ENCODE peak calls at places on chromosomes 16 and 17, in four cellular contexts. One of them, this sample, is unnamed.

GRCh38 chr17:6231886-6232767 is 161.9 kb downstream of the WSCD1 start:
- DNase-seq in GM12878: no peak
- DNase-seq in HCT116: no peak
- DNase-seq in MM.1S: no peak
- DNase-seq in this sample: peak

GRCh38 chr17:45171338-45172231 is 9.9 kb downstream of the HEXIM2 start:
- DNase-seq in GM12878: no peak
- DNase-seq in MM.1S: no peak
- DNase-seq in HCT116: no peak
- DNase-seq in this sample: peak

GRCh38 chr17:68200689-68201424 is 47.0 kb upstream of the AMZ2 start:
- DNase-seq in MM.1S: peak
- DNase-seq in HCT116: peak
- DNase-seq in GM12878: no peak
- DNase-seq in this sample: peak

GRCh38 chr17:8740486-8740885 is 4.2 kb downstream of the CCDC42 start:
- DNase-seq in MM.1S: peak
- DNase-seq in HCT116: no peak
- DNase-seq in GM12878: no peak
- DNase-seq in this sample: peak

GRCh38 chr17:11627301-11627700 is 29.0 kb downstream of the DNAH9 start:
- DNase-seq in GM12878: no peak
- DNase-seq in MM.1S: no peak
- DNase-seq in HCT116: no peak
- DNase-seq in this sample: no peak

GRCh38 chr16:64590516-64590915 is 531.3 kb downstream of the CDH11 start:
- DNase-seq in GM12878: no peak
- DNase-seq in MM.1S: no peak
- DNase-seq in HCT116: no peak
- DNase-seq in this sample: no peak

GRCh38 chr16:70428178-70428998 is 10.5 kb downstream of the ST3GAL2 start:
- DNase-seq in GM12878: peak
- DNase-seq in MM.1S: peak
- DNase-seq in HCT116: peak
- DNase-seq in this sample: peak

GRCh38 chr17:73722163-73722562 is 77.9 kb upstream of the SDK2 start:
- DNase-seq in MM.1S: no peak
- DNase-seq in HCT116: no peak
- DNase-seq in GM12878: no peak
- DNase-seq in this sample: peak

GRCh38 chr17:44976198-44976597 is 8.1 kb upstream of the C1QL1 start:
- DNase-seq in GM12878: no peak
- DNase-seq in MM.1S: no peak
- DNase-seq in HCT116: no peak
- DNase-seq in this sample: no peak

GRCh38 chr16:9258423-9259051 is 167.1 kb downstream of the HAPSTR1 start:
- DNase-seq in MM.1S: peak
- DNase-seq in GM12878: no peak
- DNase-seq in HCT116: peak
- DNase-seq in this sample: peak

GRCh38 chr16:67246081-67246944 is 968 bp downstream of the FHOD1 start:
- DNase-seq in HCT116: peak
- DNase-seq in MM.1S: peak
- DNase-seq in GM12878: no peak
- DNase-seq in this sample: peak

GRCh38 chr16:83475108-83475507 is 332.7 kb upstream of the HSBP1 start:
- DNase-seq in MM.1S: no peak
- DNase-seq in HCT116: no peak
- DNase-seq in GM12878: no peak
- DNase-seq in this sample: no peak

GRCh38 chr17:83015511-83015910 is 63.9 kb upstream of the METRNL start:
- DNase-seq in MM.1S: no peak
- DNase-seq in HCT116: no peak
- DNase-seq in GM12878: no peak
- DNase-seq in this sample: no peak

GRCh38 chr16:4372315-4372577 is 598 bp downstream of the VASN start:
- DNase-seq in MM.1S: no peak
- DNase-seq in HCT116: no peak
- DNase-seq in GM12878: no peak
- DNase-seq in this sample: no peak

GRCh38 chr17:77233635-77234334 is 93.0 kb downstream of the SEC14L1 start:
- DNase-seq in HCT116: no peak
- DNase-seq in GM12878: peak
- DNase-seq in MM.1S: peak
- DNase-seq in this sample: peak

GRCh38 chr16:3999479-3999868 is 116.8 kb downstream of the ADCY9 start:
- DNase-seq in GM12878: no peak
- DNase-seq in HCT116: no peak
- DNase-seq in MM.1S: no peak
- DNase-seq in this sample: peak

GRCh38 chr17:42311240-42312034 is 23.1 kb downstream of the STAT5A start:
- DNase-seq in GM12878: no peak
- DNase-seq in HCT116: no peak
- DNase-seq in MM.1S: no peak
- DNase-seq in this sample: peak

GRCh38 chr16:27795992-27796614 is 246.2 kb downstream of the KATNIP start:
- DNase-seq in MM.1S: peak
- DNase-seq in GM12878: no peak
- DNase-seq in HCT116: peak
- DNase-seq in this sample: peak

GRCh38 chr17:45818041-45818440 is 26.6 kb upstream of the SPPL2C start:
- DNase-seq in HCT116: no peak
- DNase-seq in MM.1S: no peak
- DNase-seq in GM12878: no peak
- DNase-seq in this sample: no peak

GRCh38 chr16:85335584-85336492 is 223.6 kb upstream of the CIBAR2 start:
- DNase-seq in HCT116: no peak
- DNase-seq in GM12878: no peak
- DNase-seq in MM.1S: no peak
- DNase-seq in this sample: no peak

GRCh38 chr16:68992521-68992920 is 112.9 kb upstream of the HAS3 start:
- DNase-seq in GM12878: no peak
- DNase-seq in HCT116: peak
- DNase-seq in MM.1S: no peak
- DNase-seq in this sample: no peak

GRCh38 chr16:85421338-85422123 is 191.6 kb upstream of the GSE1 start:
- DNase-seq in HCT116: no peak
- DNase-seq in MM.1S: no peak
- DNase-seq in GM12878: no peak
- DNase-seq in this sample: no peak

GRCh38 chr17:78051186-78051972 is 77.2 kb downstream of the TMC6 start:
- DNase-seq in MM.1S: no peak
- DNase-seq in GM12878: no peak
- DNase-seq in HCT116: no peak
- DNase-seq in this sample: no peak

GRCh38 chr16:21626659-21627277 is 25.6 kb downstream of the IGSF6 start:
- DNase-seq in MM.1S: no peak
- DNase-seq in HCT116: peak
- DNase-seq in GM12878: no peak
- DNase-seq in this sample: no peak

GRCh38 chr17:79082311-79083190 is 7.9 kb downstream of the ENGASE start:
- DNase-seq in HCT116: peak
- DNase-seq in GM12878: no peak
- DNase-seq in MM.1S: no peak
- DNase-seq in this sample: peak

GRCh38 chr17:33560165-33560564 is 267.1 kb upstream of the ASIC2 start:
- DNase-seq in HCT116: no peak
- DNase-seq in MM.1S: no peak
- DNase-seq in GM12878: no peak
- DNase-seq in this sample: peak
- H3K9ac ChIP-seq in HCT116: no peak
- H3K9ac ChIP-seq in MM.1S: no peak
- H3K9ac ChIP-seq in GM12878: no peak
- H3K9ac ChIP-seq in this sample: no peak

DNA sequence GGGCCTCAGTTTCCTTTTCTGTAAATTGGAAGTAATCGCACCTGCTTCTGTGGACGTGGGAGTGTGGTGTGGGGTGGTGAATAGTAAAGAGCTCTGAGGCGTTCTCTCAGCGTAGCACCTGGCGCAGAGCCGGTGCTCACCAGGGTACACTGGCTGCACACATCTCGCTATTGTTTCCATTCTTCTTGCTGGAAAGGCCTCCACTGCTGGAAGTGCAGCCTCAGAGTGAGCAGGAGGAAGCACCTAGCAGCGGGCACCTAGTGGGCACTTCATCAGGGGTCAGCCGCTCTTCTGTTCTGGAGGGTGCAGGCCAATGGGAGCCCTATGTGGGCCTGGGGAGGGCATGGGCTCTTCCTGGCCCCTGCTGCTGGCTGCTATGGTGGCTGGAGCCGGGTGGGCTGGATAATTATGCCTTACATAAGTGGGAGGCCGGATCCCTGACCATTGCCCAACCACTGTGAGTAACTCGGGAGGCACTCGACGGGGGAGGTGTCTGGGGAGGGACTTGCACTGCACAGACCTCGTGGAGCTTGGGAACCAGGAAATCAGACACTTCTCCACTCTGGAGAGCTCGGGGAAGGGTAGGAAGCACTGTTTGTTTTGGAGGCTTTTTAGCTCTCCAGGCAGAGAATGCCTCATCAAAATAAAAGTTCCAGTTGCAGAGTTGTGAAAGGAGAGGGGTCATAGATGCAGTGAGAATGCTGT is 1.7 kb downstream of the MAP2K3 start:
- DNase-seq in MM.1S: no peak
- DNase-seq in GM12878: no peak
- DNase-seq in HCT116: peak
- DNase-seq in this sample: peak
- H3K9ac ChIP-seq in MM.1S: peak
- H3K9ac ChIP-seq in GM12878: peak
- H3K9ac ChIP-seq in HCT116: peak
- H3K9ac ChIP-seq in this sample: peak

DNA sequence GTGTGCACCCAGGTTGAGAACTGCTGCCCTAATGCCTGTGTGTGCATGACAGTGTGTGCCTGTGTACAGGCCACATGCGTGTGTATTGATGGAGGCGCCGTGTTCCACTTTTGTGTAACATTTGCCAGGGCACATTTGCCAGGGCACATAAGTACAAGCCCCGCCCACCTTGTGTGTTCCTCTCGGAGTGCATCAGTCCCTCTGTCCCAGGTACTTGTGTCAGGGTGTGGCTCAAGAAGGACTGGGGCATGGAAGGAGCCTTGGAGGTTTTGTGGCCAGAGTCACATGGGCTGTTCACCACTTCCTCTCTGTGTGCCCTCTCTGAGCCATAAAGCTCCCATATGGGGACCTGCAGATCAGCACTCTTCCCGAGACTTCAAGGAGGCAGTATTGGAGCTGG is 73.9 kb downstream of the MRM1 start:
- DNase-seq in GM12878: no peak
- DNase-seq in HCT116: no peak
- DNase-seq in MM.1S: peak
- DNase-seq in this sample: no peak
- H3K9ac ChIP-seq in GM12878: no peak
- H3K9ac ChIP-seq in HCT116: no peak
- H3K9ac ChIP-seq in MM.1S: no peak
- H3K9ac ChIP-seq in this sample: no peak

GRCh38 chr16:57985204-57986121 is 14.5 kb upstream of the CNGB1 start:
- DNase-seq in MM.1S: no peak
- DNase-seq in HCT116: no peak
- DNase-seq in GM12878: no peak
- DNase-seq in this sample: peak
- H3K9ac ChIP-seq in MM.1S: no peak
- H3K9ac ChIP-seq in HCT116: no peak
- H3K9ac ChIP-seq in GM12878: no peak
- H3K9ac ChIP-seq in this sample: peak

This sample was measured in mesendoderm.